ENCODE peak calls at places on chromosomes 1 and 21, in four cellular contexts. X is right cardiac atrium, W is RWPE1, J is H9. G is an unnamed sample.

GRCh38 chr1:208080396-208081276 is 163.5 kb downstream of the PLXNA2 start:
- DNase-seq in W (no peak), J (no peak), X (no peak), G (no peak)

GRCh38 chr1:90925928-90926869 is 95.6 kb downstream of the ZNF644 start:
- DNase-seq in X (no peak), J (no peak), W (peak), G (peak)

GRCh38 chr1:96581786-96582185 is 139.8 kb upstream of the PTBP2 start:
- DNase-seq in X (no peak), J (no peak), W (no peak), G (no peak)

GRCh38 chr1:92366045-92366405 is 67.2 kb downstream of the RPAP2 start:
- DNase-seq in W (no peak), J (no peak), X (no peak), G (no peak)

GRCh38 chr1:244163861-244164562 is 112.9 kb downstream of the ZBTB18 start:
- DNase-seq in X (peak), W (peak), J (peak), G (peak)

GRCh38 chr1:17531682-17532487 is 7.6 kb upstream of the ARHGEF10L start:
- DNase-seq in J (no peak), W (no peak), X (peak), G (no peak)

GRCh38 chr21:37489553-37489952 is 123.0 kb downstream of the DYRK1A start:
- DNase-seq in W (no peak), J (no peak), X (no peak), G (no peak)

GRCh38 chr1:208528577-208529240 is 284.5 kb upstream of the PLXNA2 start:
- DNase-seq in W (no peak), J (no peak), X (no peak), G (no peak)

GRCh38 chr1:36089393-36090121 is 865 bp downstream of the ADPRS start:
- DNase-seq in X (no peak), W (peak), J (no peak), G (no peak)

GRCh38 chr1:87463917-87464565 is 135.4 kb downstream of the LMO4 start:
- DNase-seq in J (no peak), X (no peak), W (no peak), G (no peak)

GRCh38 chr1:115828101-115829022 is 12.6 kb downstream of the NHLH2 start:
- DNase-seq in J (peak), W (no peak), X (peak), G (no peak)

GRCh38 chr1:179082308-179083030 is 599 bp downstream of the TOR3A start:
- DNase-seq in W (peak), X (peak), J (peak), G (no peak)

GRCh38 chr1:101959456-101959855 is 37.3 kb downstream of the OLFM3 start:
- DNase-seq in J (no peak), X (no peak), W (no peak), G (no peak)

GRCh38 chr1:181159451-181160151 is 71.1 kb downstream of the IER5 start:
- DNase-seq in W (peak), X (peak), J (no peak), G (peak)

GRCh38 chr21:44520326-44521300 is 19.4 kb downstream of the KRTAP10-1 start:
- DNase-seq in X (peak), W (no peak), J (no peak), G (no peak)

GRCh38 chr1:6075747-6076146 is 30.1 kb downstream of the KCNAB2 start:
- DNase-seq in W (no peak), J (no peak), X (no peak), G (no peak)

GRCh38 chr1:77605246-77606026 is 77.0 kb downstream of the ZZZ3 start:
- DNase-seq in X (peak), W (no peak), J (no peak), G (peak)

GRCh38 chr1:43382027-43382771 is 7.4 kb downstream of the MED8 start:
- DNase-seq in J (no peak), X (no peak), W (no peak), G (no peak)

GRCh38 chr21:31892686-31893085 is 19.9 kb downstream of the HUNK start:
- DNase-seq in W (no peak), J (peak), X (no peak), G (no peak)

GRCh38 chr21:37914211-37914900 is 1.9 kb downstream of the KCNJ6 start:
- DNase-seq in X (no peak), J (peak), W (peak), G (peak)

GRCh38 chr1:203454986-203455471 is 20.6 kb upstream of the PRELP start:
- DNase-seq in X (no peak), W (no peak), J (no peak), G (no peak)

GRCh38 chr1:8347635-8348034 is 29.7 kb downstream of the SLC45A1 start:
- DNase-seq in X (peak), W (no peak), J (no peak), G (peak)

GRCh38 chr1:206693592-206693991 is 8.9 kb downstream of the MAPKAPK2 start:
- DNase-seq in J (no peak), W (no peak), X (peak), G (no peak)

GRCh38 chr1:228367798-228368791 is 38.5 kb downstream of the TRIM11 start:
- DNase-seq in X (peak), W (no peak), J (peak), G (no peak)

GRCh38 chr1:242856289-242856688 is 331.8 kb upstream of the PLD5 start:
- DNase-seq in X (no peak), W (no peak), J (no peak), G (no peak)

GRCh38 chr1:19764848-19765247 is 34.9 kb downstream of the TMCO4 start:
- DNase-seq in J (no peak), W (no peak), X (no peak), G (no peak)

GRCh38 chr21:40769231-40769630 is 77.7 kb downstream of the DSCAM start:
- DNase-seq in J (no peak), W (no peak), X (no peak), G (no peak)

DNA sequence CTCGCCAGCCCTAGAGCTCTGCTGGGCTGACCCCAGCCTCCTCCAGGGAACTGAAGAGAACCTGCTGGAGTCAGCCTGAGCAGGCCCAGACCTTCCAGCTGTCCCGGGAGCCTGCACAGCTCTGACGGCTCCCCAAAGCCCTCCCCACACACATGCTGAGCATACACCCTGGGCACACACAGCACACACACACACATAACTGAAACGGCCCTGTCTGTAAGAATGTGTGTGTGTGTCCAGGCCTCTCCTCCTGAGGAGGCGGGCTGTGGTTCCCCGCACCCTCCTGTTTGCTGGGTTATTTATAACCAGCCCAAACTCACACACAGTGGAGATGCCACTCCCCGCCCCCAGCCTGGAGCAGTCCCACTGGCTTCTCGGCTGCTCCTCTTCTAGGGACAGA is 20.2 kb downstream of the SDC3 start:
- DNase-seq in W (no peak), X (peak), J (no peak), G (no peak)
- H3K27ac ChIP-seq in W (peak), X (no peak), J (no peak), G (no peak)

GRCh38 chr21:45542667-45543370 is 579 bp upstream of the SLC19A1 start:
- DNase-seq in X (no peak), W (peak), J (peak), G (no peak)
- H3K27ac ChIP-seq in X (no peak), W (peak), J (no peak), G (no peak)

DNA sequence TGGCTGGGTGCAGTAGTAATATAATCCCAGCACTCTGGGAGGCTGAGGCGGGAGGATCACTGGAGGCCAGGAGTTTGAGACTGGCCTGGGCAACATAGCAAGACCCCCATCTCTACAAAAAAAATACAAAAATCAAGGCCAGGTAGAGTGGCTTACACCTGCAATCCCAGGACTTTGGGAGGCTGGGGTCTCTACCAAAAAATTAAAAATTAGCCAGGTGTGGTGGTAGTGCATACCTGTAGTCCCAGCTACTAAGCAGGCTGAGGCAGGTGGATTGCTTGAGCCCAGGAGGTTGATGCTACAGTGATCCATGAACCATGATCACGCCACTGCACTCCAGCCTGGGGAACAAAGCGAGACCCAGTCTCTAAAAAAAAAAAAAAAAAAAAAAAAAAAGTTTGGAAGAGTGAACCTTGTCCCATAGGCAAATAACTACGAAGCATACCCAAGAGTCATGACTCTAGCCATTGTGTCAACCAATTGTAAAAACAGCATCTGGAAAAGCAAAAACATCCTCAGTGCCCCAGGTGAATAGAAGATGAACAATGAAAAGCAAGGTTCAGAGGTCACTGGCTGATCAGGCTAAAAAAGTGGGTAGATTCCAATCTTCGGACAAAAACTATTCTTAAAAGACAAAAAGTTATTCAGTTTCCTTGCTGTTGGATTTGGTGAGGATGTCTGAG is 10.9 kb upstream of the IRF2BP2 start:
- DNase-seq in W (no peak), J (no peak), X (no peak), G (no peak)
- H3K27ac ChIP-seq in W (no peak), J (no peak), X (no peak), G (no peak)

DNA sequence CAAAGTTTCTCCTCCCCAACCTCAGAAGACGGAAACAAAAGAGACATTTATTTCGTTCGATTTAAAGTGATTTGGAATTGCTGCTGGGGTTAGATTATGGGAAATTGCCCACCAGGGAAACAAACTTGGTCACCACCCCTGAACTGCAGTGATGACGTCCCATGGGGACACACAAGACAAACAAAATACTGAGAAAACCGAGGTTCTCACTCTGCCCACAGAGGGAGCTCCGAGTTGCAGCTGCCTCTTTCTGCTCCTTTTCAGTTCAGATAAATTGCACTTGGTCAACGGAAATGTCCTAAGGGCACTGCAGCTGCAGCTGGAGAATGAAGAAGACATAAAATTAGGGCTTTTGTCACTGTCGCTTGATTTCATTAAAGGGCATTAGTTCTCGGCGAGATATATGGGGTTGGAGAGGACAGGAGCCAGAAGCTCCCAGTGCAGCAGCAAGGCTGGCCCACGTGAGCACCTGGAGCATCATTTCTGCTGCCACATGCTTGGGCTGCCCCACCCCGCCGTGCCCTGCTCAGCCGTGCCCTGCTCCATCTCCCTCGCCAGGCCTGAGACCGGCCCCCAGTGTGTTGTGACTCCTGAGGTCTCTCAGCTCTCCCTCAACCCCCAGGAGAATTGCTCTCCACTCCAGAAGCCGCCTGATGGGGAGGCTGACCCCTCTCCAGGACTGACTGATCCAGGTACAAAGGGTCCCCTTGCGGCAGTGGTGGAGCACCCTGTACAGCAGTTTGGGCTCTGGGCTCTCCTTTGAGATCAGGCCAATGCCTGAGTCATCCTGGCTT is 231.7 kb upstream of the AJAP1 start:
- DNase-seq in X (no peak), J (peak), W (no peak), G (no peak)
- H3K27ac ChIP-seq in X (no peak), J (no peak), W (no peak), G (no peak)

DNA sequence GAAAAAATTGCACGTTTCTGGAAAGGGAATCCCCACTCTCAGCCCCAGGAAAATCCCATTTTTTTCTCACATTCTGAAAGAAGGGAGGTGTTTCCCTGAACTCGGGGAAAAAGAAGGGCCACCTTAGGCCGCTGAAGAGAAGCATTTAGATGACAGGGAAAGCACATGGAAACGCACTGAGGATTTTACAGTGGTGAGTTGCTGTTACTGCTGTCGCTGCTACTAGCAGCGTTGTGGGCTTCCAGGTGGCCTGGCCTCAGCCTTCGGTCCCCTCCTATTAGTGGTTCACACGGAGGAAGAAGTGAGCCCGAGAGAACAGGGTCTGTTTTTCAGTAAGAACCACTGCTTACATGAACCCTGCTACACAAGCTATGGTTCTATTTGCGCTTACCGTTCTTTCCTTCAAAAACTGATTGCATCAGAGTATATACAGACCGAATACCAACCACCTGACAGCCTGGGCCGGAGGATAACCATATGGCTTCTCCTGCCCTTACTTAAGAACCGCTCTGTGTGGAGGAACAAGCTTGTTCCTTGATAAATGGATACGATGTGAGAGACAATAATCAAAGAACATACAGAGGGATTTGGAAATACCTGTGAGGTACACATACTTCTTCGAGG is 986 bp upstream of the KCNT2 start:
- DNase-seq in J (peak), W (no peak), X (peak), G (peak)
- H3K27ac ChIP-seq in J (peak), W (no peak), X (peak), G (no peak)

GRCh38 chr1:10421637-10422036 is 8.6 kb upstream of the CENPS start:
- DNase-seq in W (no peak), X (no peak), J (no peak), G (no peak)
- H3K27ac ChIP-seq in W (no peak), X (no peak), J (no peak), G (no peak)

DNA sequence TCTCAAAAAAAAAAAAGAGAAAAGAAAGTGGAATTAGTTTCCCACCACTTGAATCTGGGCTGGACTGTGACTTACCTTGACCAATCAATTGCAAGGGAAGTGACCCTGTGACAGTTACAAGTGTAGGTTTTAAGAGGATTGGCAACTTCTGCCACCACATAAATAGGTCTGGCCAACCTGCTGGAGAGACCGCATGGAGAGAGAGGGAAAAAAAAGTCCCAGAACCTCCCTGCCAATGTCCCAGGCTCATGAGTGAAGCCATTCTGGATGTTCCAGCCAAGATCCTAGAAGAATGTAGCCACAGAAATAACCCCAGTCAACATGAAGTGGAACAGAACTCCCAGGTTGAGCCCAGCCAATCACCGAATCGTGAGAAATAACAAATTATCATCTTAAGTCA is 11.8 kb upstream of the ZMYM6 start:
- DNase-seq in J (no peak), W (no peak), X (no peak), G (no peak)
- H3K27ac ChIP-seq in J (no peak), W (no peak), X (no peak), G (no peak)

G was measured in foreskin keratinocyte.